ENCODE peak calls at places on chromosome 22, in ten cellular contexts. B, Y, I, O, M, J, P, X, K and D are unnamed samples.

GRCh38 chr22:37197451-37198289 is 9.6 kb upstream of the C1QTNF6 start:
- DNase-seq in B (no peak), Y (no peak), I (no peak), O (no peak), M (no peak), J (no peak), P (no peak), X (no peak), K (peak), D (no peak)

GRCh38 chr22:50017701-50018224 is 5.2 kb upstream of the IL17REL start:
- DNase-seq in B (no peak), Y (no peak), I (no peak), O (no peak), M (no peak), J (no peak), P (no peak), X (no peak), K (no peak), D (no peak)

GRCh38 chr22:44191036-44191454 is 10.3 kb downstream of the PARVG start:
- DNase-seq in B (no peak), Y (no peak), I (no peak), O (no peak), M (no peak), J (no peak), P (peak), X (no peak), K (peak), D (no peak)

GRCh38 chr22:47601666-47602065 is 839.2 kb downstream of the TBC1D22A start:
- DNase-seq in B (no peak), Y (no peak), I (no peak), O (no peak), M (no peak), J (no peak), P (no peak), X (no peak), K (no peak), D (no peak)

GRCh38 chr22:30556388-30556787 is 9.8 kb upstream of the SEC14L6 start:
- DNase-seq in B (no peak), Y (no peak), I (no peak), O (no peak), M (no peak), J (no peak), P (no peak), X (no peak), K (no peak), D (no peak)

GRCh38 chr22:19885841-19886592 is 31.3 kb upstream of the GNB1L start:
- DNase-seq in B (no peak), Y (no peak), I (no peak), O (no peak), M (no peak), J (no peak), P (no peak), X (no peak), K (no peak), D (no peak)

GRCh38 chr22:19397729-19398094 is 33.8 kb downstream of the HIRA start:
- DNase-seq in B (no peak), Y (no peak), I (no peak), O (no peak), M (no peak), J (no peak), P (no peak), X (no peak), K (no peak), D (no peak)

GRCh38 chr22:41397143-41397811 is 15.5 kb downstream of the TEF start:
- DNase-seq in B (no peak), Y (no peak), I (no peak), O (no peak), M (no peak), J (no peak), P (no peak), X (no peak), K (no peak), D (no peak)

GRCh38 chr22:40051322-40051721 is 56.6 kb downstream of the FAM83F start:
- DNase-seq in B (no peak), Y (no peak), I (no peak), O (no peak), M (no peak), J (no peak), P (peak), X (no peak), K (no peak), D (no peak)

GRCh38 chr22:44202261-44202789 is 21.6 kb downstream of the PARVG start:
- DNase-seq in B (no peak), Y (no peak), I (no peak), O (no peak), M (no peak), J (no peak), P (no peak), X (no peak), K (no peak), D (no peak)

GRCh38 chr22:30867746-30868662 is 100.6 kb downstream of the MORC2 start:
- DNase-seq in B (no peak), Y (no peak), I (no peak), O (no peak), M (no peak), J (no peak), P (no peak), X (no peak), K (peak), D (no peak)

GRCh38 chr22:33401291-33401690 is 343.1 kb upstream of the SYN3 start:
- DNase-seq in B (no peak), Y (no peak), I (no peak), O (no peak), M (no peak), J (no peak), P (no peak), X (no peak), K (no peak), D (no peak)

GRCh38 chr22:32106930-32107329 is 52.2 kb downstream of the C22orf42 start:
- DNase-seq in B (no peak), Y (no peak), I (no peak), O (no peak), M (no peak), J (no peak), P (peak), X (peak), K (no peak), D (peak)

GRCh38 chr22:30408388-30409101 is 11.7 kb downstream of the SEC14L2 start:
- DNase-seq in B (no peak), Y (no peak), I (no peak), O (no peak), M (no peak), J (no peak), P (no peak), X (no peak), K (no peak), D (no peak)

GRCh38 chr22:37242395-37242918 is 1.6 kb downstream of the RAC2 start:
- DNase-seq in B (no peak), Y (peak), I (no peak), O (peak), M (peak), J (peak), P (peak), X (no peak), K (peak), D (no peak)

GRCh38 chr22:41565403-41566054 is 4.7 kb downstream of the CSDC2 start:
- DNase-seq in B (no peak), Y (no peak), I (peak), O (no peak), M (no peak), J (no peak), P (peak), X (no peak), K (no peak), D (no peak)

GRCh38 chr22:17866127-17866526 is 91.9 kb upstream of the BID start:
- DNase-seq in B (no peak), Y (no peak), I (no peak), O (no peak), M (no peak), J (no peak), P (no peak), X (peak), K (no peak), D (no peak)

GRCh38 chr22:30444632-30445437 is 19.3 kb downstream of the MTFP1 start:
- DNase-seq in B (no peak), Y (no peak), I (no peak), O (no peak), M (no peak), J (no peak), P (peak), X (peak), K (no peak), D (peak)

GRCh38 chr22:37229805-37230672 is 14.0 kb downstream of the RAC2 start:
- DNase-seq in B (no peak), Y (no peak), I (no peak), O (no peak), M (peak), J (peak), P (peak), X (no peak), K (peak), D (no peak)

GRCh38 chr22:22684605-22685561 is 40.5 kb downstream of the GGTLC2 start:
- DNase-seq in B (no peak), Y (no peak), I (no peak), O (no peak), M (no peak), J (no peak), P (peak), X (no peak), K (no peak), D (peak)

GRCh38 chr22:48750826-48751440 is 1076.7 kb downstream of the BRD1 start:
- DNase-seq in B (no peak), Y (no peak), I (no peak), O (no peak), M (no peak), J (no peak), P (no peak), X (no peak), K (no peak), D (no peak)